ENCODE peak calls at places on chromosomes 4 and X, in five cellular contexts. One of them, this sample, is unnamed.
A peak's percentile ranks its signal among the peaks of the same experiment; 100 is the strongest.

GRCh38 chrX:143664302-143664701 is 28.4 kb upstream of the SLITRK4 start:
- DNase-seq in AG09309: no peak
- DNase-seq in epithelial cell of esophagus: peak; percentile 5
- DNase-seq in tibial artery: no peak
- DNase-seq in mammary epithelial cell: no peak
- DNase-seq in this sample: peak; percentile 20

GRCh38 chrX:117532339-117532738 is 584.3 kb downstream of the KLHL13 start:
- DNase-seq in AG09309: no peak
- DNase-seq in epithelial cell of esophagus: no peak
- DNase-seq in tibial artery: no peak
- DNase-seq in mammary epithelial cell: no peak
- DNase-seq in this sample: no peak

GRCh38 chr4:145796338-145796737 is 116.4 kb downstream of the C4orf51 start:
- DNase-seq in AG09309: no peak
- DNase-seq in epithelial cell of esophagus: no peak
- DNase-seq in tibial artery: no peak
- DNase-seq in mammary epithelial cell: no peak
- DNase-seq in this sample: no peak

GRCh38 chrX:123731987-123732678 is 719 bp downstream of the THOC2 start:
- DNase-seq in AG09309: no peak
- DNase-seq in epithelial cell of esophagus: peak; percentile 15
- DNase-seq in tibial artery: peak; percentile 61
- DNase-seq in mammary epithelial cell: no peak
- DNase-seq in this sample: peak; percentile 34

GRCh38 chr4:7607156-7607910 is 172.6 kb upstream of the PSAPL1 start:
- DNase-seq in AG09309: no peak
- DNase-seq in epithelial cell of esophagus: no peak
- DNase-seq in tibial artery: no peak
- DNase-seq in mammary epithelial cell: no peak
- DNase-seq in this sample: no peak

GRCh38 chrX:126670258-126670657 is 117.6 kb upstream of the DCAF12L1 start:
- DNase-seq in AG09309: no peak
- DNase-seq in epithelial cell of esophagus: no peak
- DNase-seq in tibial artery: no peak
- DNase-seq in mammary epithelial cell: no peak
- DNase-seq in this sample: no peak

GRCh38 chr4:82429728-82430192 is 502 bp downstream of the HNRNPDL start:
- DNase-seq in AG09309: no peak
- DNase-seq in epithelial cell of esophagus: peak; percentile 62
- DNase-seq in tibial artery: no peak
- DNase-seq in mammary epithelial cell: peak; percentile 69
- DNase-seq in this sample: no peak

GRCh38 chr4:125198916-125199315 is 115.8 kb upstream of the FAT4 start:
- DNase-seq in AG09309: no peak
- DNase-seq in epithelial cell of esophagus: peak; percentile 84
- DNase-seq in tibial artery: no peak
- DNase-seq in mammary epithelial cell: peak; percentile 47
- DNase-seq in this sample: peak; percentile 80

GRCh38 chrX:46617906-46618305 is 44.3 kb downstream of the CHST7 start:
- DNase-seq in AG09309: no peak
- DNase-seq in epithelial cell of esophagus: no peak
- DNase-seq in tibial artery: no peak
- DNase-seq in mammary epithelial cell: no peak
- DNase-seq in this sample: no peak

GRCh38 chr4:119794681-119795080 is 166.1 kb upstream of the PDE5A start:
- DNase-seq in AG09309: no peak
- DNase-seq in epithelial cell of esophagus: peak; percentile 1
- DNase-seq in tibial artery: no peak
- DNase-seq in mammary epithelial cell: no peak
- DNase-seq in this sample: no peak

GRCh38 chr4:89640620-89641366 is 196.2 kb downstream of the SNCA start:
- DNase-seq in AG09309: peak; percentile 2
- DNase-seq in epithelial cell of esophagus: peak; percentile 64
- DNase-seq in tibial artery: no peak
- DNase-seq in mammary epithelial cell: peak; percentile 14
- DNase-seq in this sample: peak; percentile 44

GRCh38 chrX:15055146-15055930 is 182.1 kb downstream of the MOSPD2 start:
- DNase-seq in AG09309: peak; percentile 13
- DNase-seq in epithelial cell of esophagus: peak; percentile 7
- DNase-seq in tibial artery: no peak
- DNase-seq in mammary epithelial cell: peak; percentile 55
- DNase-seq in this sample: no peak

GRCh38 chr4:188960411-188961093 is 821.3 kb downstream of the TRIML1 start:
- DNase-seq in AG09309: peak; percentile 43
- DNase-seq in epithelial cell of esophagus: no peak
- DNase-seq in tibial artery: no peak
- DNase-seq in mammary epithelial cell: no peak
- DNase-seq in this sample: peak; percentile 7

GRCh38 chrX:8743126-8743732 is 11.3 kb upstream of the ANOS1 start:
- DNase-seq in AG09309: no peak
- DNase-seq in epithelial cell of esophagus: peak; percentile 55
- DNase-seq in tibial artery: no peak
- DNase-seq in mammary epithelial cell: peak; percentile 35
- DNase-seq in this sample: peak; percentile 33

GRCh38 chr4:44221407-44221806 is 227.2 kb downstream of the KCTD8 start:
- DNase-seq in AG09309: no peak
- DNase-seq in epithelial cell of esophagus: no peak
- DNase-seq in tibial artery: no peak
- DNase-seq in mammary epithelial cell: no peak
- DNase-seq in this sample: no peak

GRCh38 chr4:107853444-107854325 is 29.0 kb downstream of the SGMS2 start:
- DNase-seq in AG09309: peak; percentile 41
- DNase-seq in epithelial cell of esophagus: peak; percentile 49
- DNase-seq in tibial artery: no peak
- DNase-seq in mammary epithelial cell: no peak
- DNase-seq in this sample: peak; percentile 80

DNA sequence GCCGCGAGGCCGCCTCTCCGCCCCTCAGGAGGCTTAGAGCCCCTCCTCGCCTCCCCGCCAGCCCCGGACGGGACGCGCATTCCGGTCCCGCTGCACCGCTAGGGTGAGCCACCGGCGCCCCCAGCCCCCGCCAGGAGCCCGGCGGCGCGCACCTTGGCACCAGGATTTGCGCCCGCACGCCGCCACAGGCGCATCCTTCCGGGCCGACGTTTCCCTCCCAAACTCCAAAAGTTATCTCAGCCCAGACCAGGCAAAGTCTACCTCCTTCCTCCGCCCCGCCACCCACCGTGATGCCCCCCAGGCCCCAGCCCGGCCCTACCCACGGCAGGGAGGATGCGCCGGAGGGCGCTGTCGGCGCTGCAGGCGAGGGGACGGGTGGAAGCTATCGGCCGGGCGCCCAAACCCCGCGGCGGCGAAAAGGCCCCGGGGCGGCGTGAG is 538 bp downstream of the SCML2 start:
- DNase-seq in AG09309: no peak
- DNase-seq in epithelial cell of esophagus: no peak
- DNase-seq in tibial artery: no peak
- DNase-seq in mammary epithelial cell: no peak
- DNase-seq in this sample: no peak
- TF ChIP-seq CTCF in AG09309: peak; percentile 24
- TF ChIP-seq CTCF in epithelial cell of esophagus: no peak
- TF ChIP-seq CTCF in tibial artery: no peak
- TF ChIP-seq CTCF in mammary epithelial cell: no peak
- TF ChIP-seq CTCF in this sample: no peak

GRCh38 chr4:139889901-139890300 is 224.3 kb downstream of the MGST2 start:
- DNase-seq in AG09309: no peak
- DNase-seq in epithelial cell of esophagus: no peak
- DNase-seq in tibial artery: no peak
- DNase-seq in mammary epithelial cell: no peak
- DNase-seq in this sample: no peak

GRCh38 chr4:139886798-139887197 is 221.2 kb downstream of the MGST2 start:
- DNase-seq in AG09309: no peak
- DNase-seq in epithelial cell of esophagus: no peak
- DNase-seq in tibial artery: no peak
- DNase-seq in mammary epithelial cell: no peak
- DNase-seq in this sample: no peak

GRCh38 chr4:139887962-139888735 is 222.5 kb downstream of the MGST2 start:
- DNase-seq in AG09309: no peak
- DNase-seq in epithelial cell of esophagus: peak; percentile 98
- DNase-seq in tibial artery: no peak
- DNase-seq in mammary epithelial cell: peak; percentile 97
- DNase-seq in this sample: no peak

GRCh38 chr4:139889194-139889762 is 223.7 kb downstream of the MGST2 start:
- DNase-seq in AG09309: no peak
- DNase-seq in epithelial cell of esophagus: peak; percentile 97
- DNase-seq in tibial artery: no peak
- DNase-seq in mammary epithelial cell: peak; percentile 91
- DNase-seq in this sample: no peak

GRCh38 chr4:139887378-139887801 is 221.8 kb downstream of the MGST2 start:
- DNase-seq in AG09309: no peak
- DNase-seq in epithelial cell of esophagus: peak; percentile 55
- DNase-seq in tibial artery: no peak
- DNase-seq in mammary epithelial cell: peak; percentile 54
- DNase-seq in this sample: peak; percentile 53
- H3K4me3 ChIP-seq in AG09309: no peak overlapping the region
- H3K4me3 ChIP-seq in epithelial cell of esophagus: peak overlapping the region; percentile 34
- H3K4me3 ChIP-seq in tibial artery: peak overlapping the region; percentile 24
- H3K4me3 ChIP-seq in mammary epithelial cell: peak overlapping the region; percentile 11
- H3K4me3 ChIP-seq in this sample: no peak overlapping the region

DNA sequence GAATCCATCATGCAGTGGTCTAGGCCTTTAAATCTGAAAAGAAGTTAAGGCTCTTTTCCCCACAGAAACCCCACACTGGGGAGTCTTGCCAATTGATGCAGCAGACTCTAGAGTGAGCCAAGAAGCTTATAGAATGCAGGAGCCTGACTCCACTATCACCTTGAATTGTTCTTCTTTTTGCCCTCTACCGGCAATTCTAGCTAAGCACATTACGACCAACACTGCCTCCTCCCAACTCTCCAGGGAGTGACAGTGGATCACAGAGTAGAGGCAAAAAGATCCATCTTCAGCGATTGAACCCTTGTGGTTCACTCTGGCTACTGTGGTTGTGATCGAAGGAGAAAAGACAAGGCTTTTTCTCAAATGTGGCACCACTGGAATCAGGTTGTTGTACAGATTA is 331.5 kb downstream of the NKX6-1 start:
- DNase-seq in AG09309: no peak
- DNase-seq in epithelial cell of esophagus: no peak
- DNase-seq in tibial artery: no peak
- DNase-seq in mammary epithelial cell: no peak
- DNase-seq in this sample: no peak
- TF ChIP-seq CTCF in AG09309: peak; percentile 18
- TF ChIP-seq CTCF in epithelial cell of esophagus: peak; percentile 14
- TF ChIP-seq CTCF in tibial artery: no peak
- TF ChIP-seq CTCF in mammary epithelial cell: peak; percentile 22
- TF ChIP-seq CTCF in this sample: no peak

DNA sequence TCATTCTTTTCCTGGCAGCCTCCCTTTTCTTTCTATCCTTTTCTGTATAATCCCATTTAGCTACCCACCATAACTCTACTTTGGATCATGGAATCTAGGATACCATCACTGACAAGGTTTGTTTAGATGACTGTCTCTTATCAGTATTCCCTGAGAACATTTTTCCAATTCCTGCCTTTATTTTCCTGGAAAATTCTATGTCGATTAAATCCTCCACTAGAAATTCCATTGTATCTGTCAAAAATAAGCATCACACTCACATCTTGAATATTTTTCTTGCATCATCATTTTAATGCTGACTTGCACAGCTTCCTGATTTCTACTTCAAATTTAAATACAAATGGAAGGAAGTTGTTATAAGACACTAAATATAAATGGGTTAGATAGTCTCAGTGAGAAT is 20.2 kb downstream of the TRIM2 start:
- DNase-seq in AG09309: no peak
- DNase-seq in epithelial cell of esophagus: no peak
- DNase-seq in tibial artery: no peak
- DNase-seq in mammary epithelial cell: no peak
- DNase-seq in this sample: no peak
- H3K4me3 ChIP-seq in AG09309: peak overlapping the region; percentile 81
- H3K4me3 ChIP-seq in epithelial cell of esophagus: no peak overlapping the region
- H3K4me3 ChIP-seq in tibial artery: no peak overlapping the region
- H3K4me3 ChIP-seq in mammary epithelial cell: no peak overlapping the region
- H3K4me3 ChIP-seq in this sample: no peak overlapping the region

This sample was measured in cardiac fibroblast.